ENCODE peak calls at places on chromosome 7, in seven cellular contexts. O is CD4-positive, alpha-beta T cell; X is BJ; I is natural killer cell; J is A549; Q is AG04450; Y is activated CD8-positive, alpha-beta T cell treated with anti-CD3 and anti-CD28 coated beads for 36 hours. E is an unnamed sample.

GRCh38 chr7:1742555-1743303 is 72.7 kb downstream of the ELFN1 start:
- DNase-seq in O (no peak), X (no peak), I (peak), J (no peak), Q (no peak), Y (peak), E (no peak)

GRCh38 chr7:150787321-150788281 is 12.6 kb downstream of the TMEM176B start:
- DNase-seq in O (no peak), X (no peak), I (no peak), J (no peak), Q (no peak), Y (no peak), E (no peak)

GRCh38 chr7:134787720-134788119 is 8.3 kb downstream of the CALD1 start:
- DNase-seq in O (no peak), X (no peak), I (no peak), J (no peak), Q (no peak), Y (no peak), E (no peak)

GRCh38 chr7:572668-573495 is 53.2 kb upstream of the PDGFA start:
- DNase-seq in O (no peak), X (no peak), I (no peak), J (no peak), Q (no peak), Y (no peak), E (no peak)

GRCh38 chr7:141557360-141557759 is 6.2 kb downstream of the AGK start:
- DNase-seq in O (no peak), X (no peak), I (no peak), J (no peak), Q (no peak), Y (no peak), E (no peak)

GRCh38 chr7:151231080-151231479 is 1.2 kb upstream of the CHPF2 start:
- DNase-seq in O (no peak), X (no peak), I (no peak), J (no peak), Q (no peak), Y (no peak), E (no peak)

GRCh38 chr7:141974831-141975230 is 1.3 kb upstream of the TAS2R38 start:
- DNase-seq in O (no peak), X (no peak), I (no peak), J (peak), Q (no peak), Y (peak), E (no peak)

GRCh38 chr7:10646249-10646648 is 327.4 kb upstream of the PHF14 start:
- DNase-seq in O (no peak), X (no peak), I (no peak), J (no peak), Q (no peak), Y (no peak), E (no peak)

GRCh38 chr7:139635521-139636240 is 112.2 kb downstream of the CLEC2L start:
- DNase-seq in O (peak), X (no peak), I (peak), J (no peak), Q (no peak), Y (peak), E (no peak)

GRCh38 chr7:148337166-148337565 is 253.4 kb upstream of the C7orf33 start:
- DNase-seq in O (no peak), X (no peak), I (no peak), J (no peak), Q (no peak), Y (no peak), E (no peak)

GRCh38 chr7:141073173-141073640 is 657 bp upstream of the TMEM178B start:
- DNase-seq in O (no peak), X (no peak), I (no peak), J (peak), Q (no peak), Y (peak), E (no peak)

GRCh38 chr7:95972554-95972953 is 200.2 kb downstream of the DYNC1I1 start:
- DNase-seq in O (no peak), X (no peak), I (no peak), J (no peak), Q (no peak), Y (no peak), E (no peak)

GRCh38 chr7:104931181-104931781 is 82.7 kb upstream of the KMT2E start:
- DNase-seq in O (no peak), X (no peak), I (no peak), J (no peak), Q (no peak), Y (no peak), E (no peak)

GRCh38 chr7:80453699-80454340 is 58.0 kb downstream of the GNAT3 start:
- DNase-seq in O (no peak), X (no peak), I (no peak), J (peak), Q (no peak), Y (peak), E (no peak)

DNA sequence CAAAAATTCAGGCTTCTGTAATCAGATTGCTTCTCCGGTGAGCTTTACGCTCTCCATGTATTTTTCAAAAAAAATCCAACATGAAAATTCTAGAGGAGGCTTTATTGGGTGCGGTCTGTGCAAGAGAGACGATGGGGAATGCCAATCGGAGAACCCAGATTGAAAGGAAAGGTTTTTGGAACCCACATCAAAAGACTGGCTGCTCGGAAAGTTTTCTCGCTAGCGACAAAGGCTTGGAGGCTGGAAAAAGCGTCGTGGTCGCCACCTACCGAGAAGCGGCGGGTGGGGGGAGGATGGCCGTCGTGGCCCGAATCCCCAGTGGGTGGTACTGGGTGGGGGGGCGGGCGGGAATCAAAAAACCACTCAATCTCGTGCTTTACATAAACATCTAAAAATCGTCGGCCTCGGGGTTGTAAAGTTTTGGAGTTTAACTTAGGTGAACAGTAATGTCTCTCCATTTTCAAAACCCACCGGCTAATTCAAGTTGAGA is 1.1 kb upstream of the GTF2I start:
- DNase-seq in O (peak), X (no peak), I (no peak), J (peak), Q (no peak), Y (peak), E (no peak)
- TF ChIP-seq CTCF in O (no peak), X (peak), I (no peak), J (peak), Q (no peak), Y (no peak), E (peak)

DNA sequence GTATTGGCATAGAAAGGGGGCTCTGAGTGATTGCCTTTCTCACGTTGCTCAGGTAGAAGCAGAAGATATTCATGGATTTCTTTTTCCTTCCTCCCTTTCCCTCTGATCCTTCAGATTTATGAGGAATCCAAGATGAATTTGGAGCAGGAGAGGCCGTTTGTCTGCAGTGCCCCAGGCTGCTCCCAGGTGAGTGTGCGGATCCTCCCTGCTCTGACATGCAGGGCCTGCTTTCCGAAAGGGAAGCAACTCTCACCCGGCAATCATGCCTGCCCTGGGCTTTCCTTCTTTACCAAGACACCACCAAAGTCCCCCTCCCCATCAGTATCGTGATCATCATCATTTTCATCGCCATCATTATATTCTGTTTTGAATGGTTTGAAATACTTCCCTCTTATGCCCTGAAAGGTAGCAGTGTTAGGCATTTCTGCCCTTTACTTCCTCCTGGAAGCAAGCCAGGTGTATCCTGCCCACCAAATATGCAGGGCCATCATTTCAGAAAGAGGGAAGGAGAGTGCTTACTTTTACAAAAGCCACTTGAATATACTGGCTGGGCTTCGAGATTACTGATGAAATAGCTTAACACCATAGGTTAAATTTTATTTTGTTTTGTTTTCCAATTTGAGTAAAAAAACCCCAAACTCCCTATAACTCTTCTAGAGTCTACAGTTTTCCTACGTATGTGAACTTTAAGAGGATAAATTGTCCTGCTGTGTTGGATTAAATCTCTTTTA is 75.9 kb downstream of the CREB5 start:
- DNase-seq in O (no peak), X (no peak), I (no peak), J (no peak), Q (no peak), Y (no peak), E (no peak)
- TF ChIP-seq CTCF in O (no peak), X (no peak), I (no peak), J (no peak), Q (no peak), Y (no peak), E (no peak)

GRCh38 chr7:46681865-46682503 is 760.9 kb upstream of the IGFBP3 start:
- DNase-seq in O (no peak), X (no peak), I (no peak), J (no peak), Q (no peak), Y (no peak), E (no peak)

GRCh38 chr7:46682841-46683624 is 762.0 kb upstream of the IGFBP3 start:
- DNase-seq in O (no peak), X (peak), I (no peak), J (no peak), Q (no peak), Y (no peak), E (no peak)

GRCh38 chr7:46680147-46680546 is 759.1 kb upstream of the IGFBP3 start:
- DNase-seq in O (no peak), X (no peak), I (no peak), J (no peak), Q (no peak), Y (no peak), E (no peak)

GRCh38 chr7:46687203-46687602 is 766.1 kb upstream of the IGFBP3 start:
- DNase-seq in O (no peak), X (no peak), I (no peak), J (no peak), Q (no peak), Y (no peak), E (no peak)

GRCh38 chr7:46685051-46685450 is 764.0 kb upstream of the IGFBP3 start:
- DNase-seq in O (no peak), X (no peak), I (no peak), J (peak), Q (no peak), Y (no peak), E (no peak)
- TF ChIP-seq CTCF in O (no peak), X (no peak), I (no peak), J (no peak), Q (no peak), Y (no peak), E (peak)

DNA sequence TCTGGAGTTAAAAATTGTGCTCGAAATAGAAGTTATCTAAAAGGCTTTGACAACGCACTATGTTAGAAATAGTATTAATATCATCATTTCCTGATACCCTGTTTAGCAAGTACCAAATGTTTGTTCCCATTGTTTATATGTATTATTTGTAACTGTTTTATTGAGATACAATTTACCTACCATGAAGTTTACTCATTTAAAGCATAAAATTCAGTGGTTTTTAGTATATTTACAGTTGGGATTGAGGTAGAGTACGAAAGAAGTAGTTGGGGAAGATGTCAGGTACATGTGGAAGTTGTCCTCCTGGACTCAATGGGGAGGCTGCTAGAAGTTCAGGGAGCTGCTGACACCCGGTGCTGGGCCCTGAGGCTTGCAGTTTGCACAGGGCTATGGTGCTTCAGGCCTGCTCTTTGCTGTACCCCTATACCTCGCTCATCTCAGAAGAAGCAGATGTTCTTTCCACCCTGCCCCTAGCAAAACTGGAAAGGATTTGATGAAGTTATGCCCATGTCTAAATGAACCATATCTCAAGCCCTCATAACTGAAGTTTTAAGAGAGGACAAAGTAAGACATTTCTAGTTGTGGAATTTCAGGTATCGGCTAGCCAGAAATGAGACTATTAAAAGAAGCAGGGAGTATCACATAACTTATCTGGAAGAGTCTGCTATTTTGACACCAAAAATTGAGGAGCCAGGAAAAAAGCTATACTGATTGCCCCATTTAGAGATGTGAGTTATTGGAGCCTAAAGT is 25.2 kb upstream of the WNT16 start:
- DNase-seq in O (no peak), X (no peak), I (no peak), J (no peak), Q (no peak), Y (no peak), E (no peak)
- TF ChIP-seq CTCF in O (no peak), X (no peak), I (no peak), J (no peak), Q (no peak), Y (no peak), E (no peak)

GRCh38 chr7:86904949-86905834 is 154.3 kb downstream of the ELAPOR2 start:
- DNase-seq in O (no peak), X (no peak), I (no peak), J (peak), Q (no peak), Y (peak), E (no peak)
- TF ChIP-seq CTCF in O (no peak), X (peak), I (peak), J (peak), Q (peak), Y (peak), E (peak)

DNA sequence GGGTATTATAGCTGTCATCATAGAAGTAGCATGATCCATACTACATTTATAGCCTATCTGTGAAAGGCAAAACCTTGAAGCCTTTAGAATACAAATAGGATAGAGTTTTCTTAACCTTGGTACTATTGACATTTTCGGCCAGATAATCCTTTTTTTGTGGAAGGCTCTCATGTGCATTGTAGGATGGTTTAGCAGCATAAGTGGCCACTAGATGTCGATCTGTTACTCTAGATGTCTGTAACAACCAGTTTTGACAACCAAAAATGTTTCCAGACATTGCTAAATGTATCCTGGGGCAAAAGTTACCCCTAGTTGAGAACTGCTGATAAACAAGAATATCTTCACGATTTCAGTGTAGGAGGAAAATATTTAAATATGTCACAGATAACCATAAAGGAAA is 319.4 kb upstream of the GALNT17 start:
- DNase-seq in O (no peak), X (no peak), I (no peak), J (no peak), Q (no peak), Y (no peak), E (no peak)
- TF ChIP-seq CTCF in O (no peak), X (no peak), I (no peak), J (no peak), Q (no peak), Y (no peak), E (peak)

GRCh38 chr7:99997545-99998137 is 17.8 kb upstream of the ZKSCAN1 start:
- DNase-seq in O (peak), X (no peak), I (peak), J (no peak), Q (no peak), Y (peak), E (no peak)
- TF ChIP-seq CTCF in O (no peak), X (peak), I (peak), J (no peak), Q (peak), Y (no peak), E (no peak)

GRCh38 chr7:108380527-108380926 is 75.7 kb downstream of the NRCAM start:
- DNase-seq in O (no peak), X (no peak), I (no peak), J (no peak), Q (no peak), Y (no peak), E (no peak)

GRCh38 chr7:108382932-108383331 is 73.3 kb downstream of the NRCAM start:
- DNase-seq in O (no peak), X (no peak), I (no peak), J (no peak), Q (no peak), Y (no peak), E (no peak)

GRCh38 chr7:108385834-108386422 is 70.3 kb downstream of the NRCAM start:
- DNase-seq in O (no peak), X (no peak), I (no peak), J (no peak), Q (no peak), Y (no peak), E (no peak)

GRCh38 chr7:108384721-108385483 is 71.3 kb downstream of the NRCAM start:
- DNase-seq in O (no peak), X (no peak), I (no peak), J (peak), Q (no peak), Y (no peak), E (no peak)
- TF ChIP-seq CTCF in O (no peak), X (no peak), I (no peak), J (peak), Q (no peak), Y (peak), E (no peak)

GRCh38 chr7:109206196-109206595 is 636.5 kb downstream of the DNAJB9 start:
- DNase-seq in O (no peak), X (no peak), I (no peak), J (no peak), Q (no peak), Y (no peak), E (no peak)
- TF ChIP-seq CTCF in O (no peak), X (no peak), I (no peak), J (no peak), Q (no peak), Y (no peak), E (no peak)

E was measured in D721Med.